ENCODE peak calls at places on chromosomes 6 and 20, in five cellular contexts. T, X, E, D and W are unnamed samples.

GRCh38 chr6:125789576-125790402 is 971 bp upstream of the NCOA7 start:
- DNase-seq in X (peak), T (peak), E (no peak), D (peak), W (peak)

GRCh38 chr6:73471686-73472290 is 10.3 kb downstream of the MTO1 start:
- DNase-seq in T (no peak), D (no peak), E (no peak), X (no peak), W (no peak)

GRCh38 chr6:57021086-57021720 is 25.3 kb upstream of the KIAA1586 start:
- DNase-seq in T (no peak), E (no peak), X (peak), D (no peak), W (peak)

GRCh38 chr20:44684047-44684965 is 30.9 kb upstream of the CCN5 start:
- DNase-seq in T (no peak), D (no peak), X (no peak), E (no peak), W (no peak)

GRCh38 chr6:110527516-110527915 is 51.1 kb upstream of the SLC22A16 start:
- DNase-seq in X (no peak), E (no peak), T (no peak), D (no peak), W (no peak)

GRCh38 chr6:138546733-138547185 is 47.5 kb upstream of the NHSL1 start:
- DNase-seq in T (no peak), X (peak), E (no peak), D (no peak), W (peak)

GRCh38 chr6:33901822-33902816 is 98.3 kb upstream of the MLN start:
- DNase-seq in T (no peak), E (no peak), X (no peak), D (no peak), W (no peak)

GRCh38 chr6:34791164-34791841 is 580 bp upstream of the BLTP3A start:
- DNase-seq in D (peak), E (peak), T (peak), X (peak), W (no peak)

GRCh38 chr20:15854871-15855270 is 718.4 kb downstream of the KIF16B start:
- DNase-seq in T (no peak), X (no peak), E (no peak), D (no peak), W (no peak)

GRCh38 chr6:156984178-156984738 is 207.1 kb downstream of the ARID1B start:
- DNase-seq in T (peak), D (no peak), X (no peak), E (no peak), W (no peak)